ENCODE peak calls at places on chromosomes 1 and 21, in ten cellular contexts. M, C, F, N, Y, T, U, B, K and H are unnamed samples.

GRCh38 chr1:36092166-36092797 is 3.6 kb downstream of the ADPRS start:
- DNase-seq in M (no peak), C (no peak), F (no peak), N (no peak), Y (no peak), T (no peak), U (no peak), B (no peak), K (no peak), H (no peak)

GRCh38 chr21:26553921-26554320 is 19.2 kb downstream of the CYYR1 start:
- DNase-seq in M (no peak), C (no peak), F (no peak), N (no peak), Y (no peak), T (no peak), U (no peak), B (no peak), K (no peak), H (no peak)

GRCh38 chr1:3742439-3743298 is 9.6 kb upstream of the CCDC27 start:
- DNase-seq in M (no peak), C (no peak), F (no peak), N (peak), Y (no peak), T (no peak), U (no peak), B (no peak), K (no peak), H (peak)

GRCh38 chr1:208036177-208036808 is 125.4 kb upstream of the CD34 start:
- DNase-seq in M (no peak), C (peak), F (no peak), N (no peak), Y (peak), T (no peak), U (no peak), B (no peak), K (no peak), H (peak)

GRCh38 chr1:115829023-115829674 is 11.8 kb downstream of the NHLH2 start:
- DNase-seq in M (no peak), C (no peak), F (no peak), N (peak), Y (peak), T (peak), U (peak), B (no peak), K (peak), H (peak)

GRCh38 chr1:213327318-213327667 is 276.3 kb downstream of the RPS6KC1 start:
- DNase-seq in M (peak), C (no peak), F (no peak), N (peak), Y (peak), T (peak), U (peak), B (no peak), K (peak), H (peak)

GRCh38 chr1:167601442-167602380 is 28.3 kb upstream of the RCSD1 start:
- DNase-seq in M (peak), C (peak), F (no peak), N (peak), Y (no peak), T (no peak), U (peak), B (no peak), K (peak), H (no peak)

GRCh38 chr21:44432841-44433790 is 22.2 kb upstream of the LRRC3 start:
- DNase-seq in M (peak), C (no peak), F (no peak), N (peak), Y (no peak), T (no peak), U (no peak), B (no peak), K (no peak), H (no peak)

GRCh38 chr1:100440075-100440809 is 87.9 kb downstream of the CDC14A start:
- DNase-seq in M (no peak), C (no peak), F (no peak), N (no peak), Y (no peak), T (no peak), U (no peak), B (no peak), K (no peak), H (no peak)

GRCh38 chr1:57163332-57163731 is 197.5 kb upstream of the C8B start:
- DNase-seq in M (no peak), C (no peak), F (no peak), N (no peak), Y (no peak), T (peak), U (no peak), B (no peak), K (no peak), H (no peak)